ENCODE peak calls at places on chromosomes 5 and 9, in ten cellular contexts. One of them, this sample, is unnamed.

GRCh38 chr5:74415695-74416102 is 224.8 kb downstream of the ENC1 start:
- DNase-seq in breast epithelium: no peak
- DNase-seq in colonic mucosa: peak
- DNase-seq in CD4-positive, alpha-beta T cell: no peak
- DNase-seq in keratinocyte: no peak
- DNase-seq in brain microvascular endothelial cell: peak
- DNase-seq in SJSA1: no peak
- DNase-seq in HepG2: peak
- DNase-seq in naive thymus-derived CD4-positive, alpha-beta T cell: no peak
- DNase-seq in cardiac muscle cell: no peak
- DNase-seq in this sample: no peak

GRCh38 chr9:4832786-4833579 is 40.2 kb downstream of the RCL1 start:
- DNase-seq in SJSA1: peak
- DNase-seq in HepG2: peak
- DNase-seq in brain microvascular endothelial cell: peak
- DNase-seq in keratinocyte: peak
- DNase-seq in breast epithelium: no peak
- DNase-seq in cardiac muscle cell: peak
- DNase-seq in naive thymus-derived CD4-positive, alpha-beta T cell: no peak
- DNase-seq in colonic mucosa: no peak
- DNase-seq in CD4-positive, alpha-beta T cell: no peak
- DNase-seq in this sample: no peak

GRCh38 chr5:1344975-1345838 is at the start of gene CLPTM1L:
- DNase-seq in naive thymus-derived CD4-positive, alpha-beta T cell: peak
- DNase-seq in keratinocyte: no peak
- DNase-seq in cardiac muscle cell: peak
- DNase-seq in colonic mucosa: peak
- DNase-seq in CD4-positive, alpha-beta T cell: peak
- DNase-seq in brain microvascular endothelial cell: peak
- DNase-seq in HepG2: peak
- DNase-seq in breast epithelium: peak
- DNase-seq in SJSA1: peak
- DNase-seq in this sample: peak

GRCh38 chr5:134247825-134248224 is 22.0 kb upstream of the PPP2CA start:
- DNase-seq in SJSA1: no peak
- DNase-seq in naive thymus-derived CD4-positive, alpha-beta T cell: no peak
- DNase-seq in colonic mucosa: no peak
- DNase-seq in CD4-positive, alpha-beta T cell: no peak
- DNase-seq in brain microvascular endothelial cell: no peak
- DNase-seq in HepG2: no peak
- DNase-seq in cardiac muscle cell: no peak
- DNase-seq in keratinocyte: no peak
- DNase-seq in breast epithelium: no peak
- DNase-seq in this sample: no peak

GRCh38 chr5:58458851-58459275 is 1.0 kb downstream of the PLK2 start:
- DNase-seq in HepG2: peak
- DNase-seq in CD4-positive, alpha-beta T cell: no peak
- DNase-seq in brain microvascular endothelial cell: no peak
- DNase-seq in cardiac muscle cell: no peak
- DNase-seq in colonic mucosa: no peak
- DNase-seq in SJSA1: no peak
- DNase-seq in breast epithelium: no peak
- DNase-seq in keratinocyte: no peak
- DNase-seq in naive thymus-derived CD4-positive, alpha-beta T cell: peak
- DNase-seq in this sample: no peak

GRCh38 chr9:127209948-127210621 is 54.5 kb upstream of the GARNL3 start:
- DNase-seq in SJSA1: no peak
- DNase-seq in CD4-positive, alpha-beta T cell: no peak
- DNase-seq in breast epithelium: no peak
- DNase-seq in colonic mucosa: no peak
- DNase-seq in brain microvascular endothelial cell: no peak
- DNase-seq in keratinocyte: no peak
- DNase-seq in HepG2: no peak
- DNase-seq in naive thymus-derived CD4-positive, alpha-beta T cell: no peak
- DNase-seq in cardiac muscle cell: no peak
- DNase-seq in this sample: no peak

GRCh38 chr5:113201715-113202114 is 225.1 kb downstream of the DCP2 start:
- DNase-seq in SJSA1: no peak
- DNase-seq in CD4-positive, alpha-beta T cell: no peak
- DNase-seq in brain microvascular endothelial cell: no peak
- DNase-seq in naive thymus-derived CD4-positive, alpha-beta T cell: no peak
- DNase-seq in breast epithelium: no peak
- DNase-seq in cardiac muscle cell: peak
- DNase-seq in colonic mucosa: no peak
- DNase-seq in keratinocyte: no peak
- DNase-seq in HepG2: no peak
- DNase-seq in this sample: no peak

GRCh38 chr5:76592692-76593091 is 30.5 kb downstream of the F2RL2 start:
- DNase-seq in colonic mucosa: no peak
- DNase-seq in cardiac muscle cell: no peak
- DNase-seq in SJSA1: no peak
- DNase-seq in naive thymus-derived CD4-positive, alpha-beta T cell: no peak
- DNase-seq in CD4-positive, alpha-beta T cell: no peak
- DNase-seq in keratinocyte: no peak
- DNase-seq in breast epithelium: no peak
- DNase-seq in brain microvascular endothelial cell: no peak
- DNase-seq in HepG2: no peak
- DNase-seq in this sample: no peak

DNA sequence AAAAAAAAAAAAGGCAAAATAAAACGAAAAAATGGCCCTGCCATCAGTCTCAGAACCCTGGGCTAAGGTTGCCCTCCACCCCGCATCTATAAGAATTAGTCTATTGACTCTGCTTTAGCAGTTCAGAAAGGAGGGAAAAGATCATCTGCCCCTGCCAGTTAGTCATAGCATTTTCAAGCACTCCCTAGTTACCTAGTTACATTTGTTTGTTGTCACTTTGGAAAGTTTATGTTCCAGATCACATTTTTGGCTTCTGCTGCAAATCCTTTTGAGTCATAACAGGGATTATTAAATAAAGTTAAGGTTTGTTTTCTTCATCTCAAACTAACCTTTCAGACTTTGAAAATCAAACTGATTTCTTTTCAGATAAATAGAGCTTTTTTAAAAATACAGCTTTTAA is 52.1 kb downstream of the AQP7 start:
- DNase-seq in cardiac muscle cell: peak
- DNase-seq in SJSA1: no peak
- DNase-seq in breast epithelium: no peak
- DNase-seq in CD4-positive, alpha-beta T cell: no peak
- DNase-seq in keratinocyte: no peak
- DNase-seq in brain microvascular endothelial cell: peak
- DNase-seq in HepG2: no peak
- DNase-seq in naive thymus-derived CD4-positive, alpha-beta T cell: no peak
- DNase-seq in colonic mucosa: no peak
- DNase-seq in this sample: no peak
- H3K27ac ChIP-seq in cardiac muscle cell: no peak
- H3K27ac ChIP-seq in SJSA1: peak
- H3K27ac ChIP-seq in breast epithelium: peak
- H3K27ac ChIP-seq in CD4-positive, alpha-beta T cell: no peak
- H3K27ac ChIP-seq in keratinocyte: peak
- H3K27ac ChIP-seq in brain microvascular endothelial cell: peak
- H3K27ac ChIP-seq in HepG2: no peak
- H3K27ac ChIP-seq in naive thymus-derived CD4-positive, alpha-beta T cell: no peak
- H3K27ac ChIP-seq in colonic mucosa: no peak
- H3K27ac ChIP-seq in this sample: peak

GRCh38 chr9:27503623-27504022 is 20.5 kb upstream of the IFNK start:
- DNase-seq in SJSA1: no peak
- DNase-seq in breast epithelium: no peak
- DNase-seq in HepG2: no peak
- DNase-seq in CD4-positive, alpha-beta T cell: no peak
- DNase-seq in colonic mucosa: no peak
- DNase-seq in cardiac muscle cell: no peak
- DNase-seq in naive thymus-derived CD4-positive, alpha-beta T cell: no peak
- DNase-seq in brain microvascular endothelial cell: no peak
- DNase-seq in keratinocyte: no peak
- DNase-seq in this sample: no peak

GRCh38 chr9:27495480-27496133 is 28.5 kb upstream of the IFNK start:
- DNase-seq in CD4-positive, alpha-beta T cell: no peak
- DNase-seq in colonic mucosa: no peak
- DNase-seq in brain microvascular endothelial cell: no peak
- DNase-seq in SJSA1: no peak
- DNase-seq in naive thymus-derived CD4-positive, alpha-beta T cell: no peak
- DNase-seq in breast epithelium: no peak
- DNase-seq in HepG2: no peak
- DNase-seq in keratinocyte: no peak
- DNase-seq in cardiac muscle cell: no peak
- DNase-seq in this sample: no peak

GRCh38 chr9:27496134-27496504 is 28.0 kb upstream of the IFNK start:
- DNase-seq in SJSA1: no peak
- DNase-seq in naive thymus-derived CD4-positive, alpha-beta T cell: no peak
- DNase-seq in keratinocyte: peak
- DNase-seq in brain microvascular endothelial cell: no peak
- DNase-seq in cardiac muscle cell: no peak
- DNase-seq in HepG2: no peak
- DNase-seq in colonic mucosa: no peak
- DNase-seq in breast epithelium: no peak
- DNase-seq in CD4-positive, alpha-beta T cell: no peak
- DNase-seq in this sample: no peak

GRCh38 chr9:27497883-27498553 is 26.1 kb upstream of the IFNK start:
- DNase-seq in cardiac muscle cell: no peak
- DNase-seq in naive thymus-derived CD4-positive, alpha-beta T cell: no peak
- DNase-seq in breast epithelium: no peak
- DNase-seq in keratinocyte: no peak
- DNase-seq in colonic mucosa: no peak
- DNase-seq in CD4-positive, alpha-beta T cell: no peak
- DNase-seq in HepG2: no peak
- DNase-seq in SJSA1: no peak
- DNase-seq in brain microvascular endothelial cell: no peak
- DNase-seq in this sample: no peak

DNA sequence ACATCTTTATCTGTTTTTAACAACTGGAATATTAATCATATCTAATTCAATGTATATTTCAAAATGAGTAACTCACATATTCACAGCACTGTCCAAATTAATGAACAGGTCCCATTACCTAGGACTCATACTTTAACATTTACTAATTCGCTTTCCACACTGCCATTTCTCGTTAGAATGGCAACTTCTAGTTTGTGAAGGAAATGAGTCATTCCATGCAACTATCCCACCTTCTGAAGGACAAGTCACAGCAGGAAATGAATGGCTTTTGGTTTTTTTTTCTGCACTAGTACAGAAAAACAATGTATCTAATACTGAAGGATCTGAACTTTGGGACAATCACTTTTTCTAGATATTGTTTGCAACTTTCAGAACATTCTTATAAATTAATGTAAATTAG is 24.6 kb upstream of the IFNK start:
- DNase-seq in breast epithelium: no peak
- DNase-seq in HepG2: no peak
- DNase-seq in brain microvascular endothelial cell: peak
- DNase-seq in colonic mucosa: no peak
- DNase-seq in CD4-positive, alpha-beta T cell: no peak
- DNase-seq in keratinocyte: peak
- DNase-seq in naive thymus-derived CD4-positive, alpha-beta T cell: no peak
- DNase-seq in cardiac muscle cell: peak
- DNase-seq in SJSA1: no peak
- DNase-seq in this sample: no peak
- H3K27ac ChIP-seq in breast epithelium: no peak
- H3K27ac ChIP-seq in HepG2: no peak
- H3K27ac ChIP-seq in brain microvascular endothelial cell: no peak
- H3K27ac ChIP-seq in colonic mucosa: no peak
- H3K27ac ChIP-seq in CD4-positive, alpha-beta T cell: no peak
- H3K27ac ChIP-seq in keratinocyte: peak
- H3K27ac ChIP-seq in naive thymus-derived CD4-positive, alpha-beta T cell: no peak
- H3K27ac ChIP-seq in cardiac muscle cell: no peak
- H3K27ac ChIP-seq in SJSA1: no peak
- H3K27ac ChIP-seq in this sample: no peak

DNA sequence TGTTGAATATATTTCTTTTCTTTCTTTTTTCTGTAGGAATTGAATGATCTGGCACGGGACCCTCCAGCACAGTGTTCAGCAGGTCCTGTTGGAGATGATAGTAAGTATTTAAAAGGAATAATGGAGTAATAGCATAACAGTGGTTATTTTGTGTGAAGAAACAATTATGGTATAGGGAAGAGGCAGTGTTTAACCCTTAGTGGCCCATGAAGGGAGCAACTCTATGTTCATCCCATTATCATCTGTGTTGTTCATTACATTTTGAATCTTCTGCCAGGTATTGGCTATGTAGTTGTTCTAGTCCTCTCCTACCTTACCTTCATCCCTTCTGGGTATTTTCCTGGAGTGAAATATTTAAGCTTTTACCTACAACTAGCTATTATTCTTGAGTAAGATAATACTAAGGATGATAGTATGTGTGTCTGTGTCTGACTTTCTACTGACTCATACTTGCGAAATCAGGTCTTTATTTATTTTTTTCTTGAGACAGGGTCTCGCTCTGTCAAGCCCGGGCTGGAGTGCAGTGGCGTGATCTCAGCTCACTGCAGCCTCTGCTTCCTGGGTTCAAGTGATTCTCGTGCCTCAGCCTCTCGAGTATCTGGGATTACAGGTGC is 39.3 kb downstream of the UBE2D2 start:
- DNase-seq in keratinocyte: peak
- DNase-seq in HepG2: no peak
- DNase-seq in breast epithelium: no peak
- DNase-seq in cardiac muscle cell: peak
- DNase-seq in CD4-positive, alpha-beta T cell: no peak
- DNase-seq in colonic mucosa: no peak
- DNase-seq in SJSA1: no peak
- DNase-seq in naive thymus-derived CD4-positive, alpha-beta T cell: no peak
- DNase-seq in brain microvascular endothelial cell: peak
- DNase-seq in this sample: no peak
- H3K27ac ChIP-seq in keratinocyte: peak
- H3K27ac ChIP-seq in HepG2: no peak
- H3K27ac ChIP-seq in breast epithelium: no peak
- H3K27ac ChIP-seq in cardiac muscle cell: no peak
- H3K27ac ChIP-seq in CD4-positive, alpha-beta T cell: no peak
- H3K27ac ChIP-seq in colonic mucosa: no peak
- H3K27ac ChIP-seq in SJSA1: no peak
- H3K27ac ChIP-seq in naive thymus-derived CD4-positive, alpha-beta T cell: no peak
- H3K27ac ChIP-seq in brain microvascular endothelial cell: peak
- H3K27ac ChIP-seq in this sample: no peak

GRCh38 chr5:167290478-167290877 is 1001.0 kb upstream of the WWC1 start:
- DNase-seq in keratinocyte: no peak
- DNase-seq in CD4-positive, alpha-beta T cell: no peak
- DNase-seq in HepG2: no peak
- DNase-seq in naive thymus-derived CD4-positive, alpha-beta T cell: no peak
- DNase-seq in breast epithelium: no peak
- DNase-seq in cardiac muscle cell: no peak
- DNase-seq in SJSA1: no peak
- DNase-seq in brain microvascular endothelial cell: no peak
- DNase-seq in colonic mucosa: no peak
- DNase-seq in this sample: no peak

GRCh38 chr5:167296680-167297079 is 994.8 kb upstream of the WWC1 start:
- DNase-seq in breast epithelium: no peak
- DNase-seq in cardiac muscle cell: no peak
- DNase-seq in CD4-positive, alpha-beta T cell: no peak
- DNase-seq in colonic mucosa: no peak
- DNase-seq in SJSA1: peak
- DNase-seq in brain microvascular endothelial cell: peak
- DNase-seq in HepG2: no peak
- DNase-seq in keratinocyte: no peak
- DNase-seq in naive thymus-derived CD4-positive, alpha-beta T cell: no peak
- DNase-seq in this sample: no peak

GRCh38 chr5:167294861-167295685 is 996.4 kb upstream of the WWC1 start:
- DNase-seq in HepG2: no peak
- DNase-seq in breast epithelium: no peak
- DNase-seq in brain microvascular endothelial cell: peak
- DNase-seq in colonic mucosa: peak
- DNase-seq in CD4-positive, alpha-beta T cell: no peak
- DNase-seq in naive thymus-derived CD4-positive, alpha-beta T cell: no peak
- DNase-seq in keratinocyte: peak
- DNase-seq in cardiac muscle cell: peak
- DNase-seq in SJSA1: peak
- DNase-seq in this sample: no peak

GRCh38 chr5:167295686-167296015 is 995.8 kb upstream of the WWC1 start:
- DNase-seq in naive thymus-derived CD4-positive, alpha-beta T cell: no peak
- DNase-seq in colonic mucosa: no peak
- DNase-seq in cardiac muscle cell: peak
- DNase-seq in breast epithelium: no peak
- DNase-seq in CD4-positive, alpha-beta T cell: no peak
- DNase-seq in keratinocyte: no peak
- DNase-seq in HepG2: no peak
- DNase-seq in SJSA1: no peak
- DNase-seq in brain microvascular endothelial cell: no peak
- DNase-seq in this sample: no peak

DNA sequence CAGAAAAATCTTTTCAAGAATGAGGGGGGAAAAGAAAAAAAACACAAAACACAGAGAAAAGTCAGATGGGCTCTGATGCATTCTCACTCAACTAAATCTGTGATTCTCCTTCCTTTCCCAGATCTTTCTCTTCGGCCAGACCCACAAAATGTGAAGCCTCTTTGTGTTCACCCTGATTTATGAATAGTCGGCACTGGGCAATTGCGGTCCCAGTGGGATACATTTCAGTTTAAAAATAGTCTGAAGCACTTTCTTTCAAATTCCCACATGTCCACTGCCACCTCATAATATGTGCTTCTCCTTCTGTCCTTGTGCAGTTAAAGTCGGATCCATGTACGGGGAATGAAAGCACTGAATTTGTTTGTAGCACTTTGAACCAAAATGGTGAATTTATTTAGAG is 995.4 kb upstream of the WWC1 start:
- DNase-seq in colonic mucosa: no peak
- DNase-seq in breast epithelium: no peak
- DNase-seq in SJSA1: no peak
- DNase-seq in brain microvascular endothelial cell: no peak
- DNase-seq in cardiac muscle cell: no peak
- DNase-seq in HepG2: no peak
- DNase-seq in naive thymus-derived CD4-positive, alpha-beta T cell: no peak
- DNase-seq in keratinocyte: no peak
- DNase-seq in CD4-positive, alpha-beta T cell: no peak
- DNase-seq in this sample: no peak
- H3K27ac ChIP-seq in colonic mucosa: no peak
- H3K27ac ChIP-seq in breast epithelium: no peak
- H3K27ac ChIP-seq in SJSA1: peak
- H3K27ac ChIP-seq in brain microvascular endothelial cell: no peak
- H3K27ac ChIP-seq in cardiac muscle cell: no peak
- H3K27ac ChIP-seq in HepG2: no peak
- H3K27ac ChIP-seq in naive thymus-derived CD4-positive, alpha-beta T cell: no peak
- H3K27ac ChIP-seq in keratinocyte: no peak
- H3K27ac ChIP-seq in CD4-positive, alpha-beta T cell: no peak
- H3K27ac ChIP-seq in this sample: no peak